ENCODE peak calls at places on chromosomes 4 and X, in six cellular contexts. One of them, this sample, is unnamed.

GRCh38 chr4:66331761-66332160 is 661.5 kb upstream of the EPHA5 start:
- DNase-seq in activated T-cell treated with anti-CD3 and anti-CD28 coated beads for 48 hours: no peak
- DNase-seq in NCI-H2081: no peak
- DNase-seq in H7: no peak
- DNase-seq in Kasumi-1: no peak
- DNase-seq in iris pigment epithelial cell: no peak
- DNase-seq in this sample: no peak

GRCh38 chrX:41382699-41383645 is 49.0 kb downstream of the DDX3X start:
- DNase-seq in activated T-cell treated with anti-CD3 and anti-CD28 coated beads for 48 hours: no peak
- DNase-seq in NCI-H2081: no peak
- DNase-seq in H7: no peak
- DNase-seq in Kasumi-1: no peak
- DNase-seq in iris pigment epithelial cell: peak
- DNase-seq in this sample: no peak

GRCh38 chr4:141131738-141132688 is 1.3 kb downstream of the RNF150 start:
- DNase-seq in activated T-cell treated with anti-CD3 and anti-CD28 coated beads for 48 hours: no peak
- DNase-seq in NCI-H2081: no peak
- DNase-seq in H7: peak
- DNase-seq in Kasumi-1: no peak
- DNase-seq in iris pigment epithelial cell: peak
- DNase-seq in this sample: no peak

GRCh38 chrX:323721-324628 is 5.4 kb upstream of the GTPBP6 start:
- DNase-seq in activated T-cell treated with anti-CD3 and anti-CD28 coated beads for 48 hours: no peak
- DNase-seq in NCI-H2081: no peak
- DNase-seq in H7: no peak
- DNase-seq in Kasumi-1: no peak
- DNase-seq in iris pigment epithelial cell: peak
- DNase-seq in this sample: peak

GRCh38 chr4:101856149-101856548 is 65.6 kb downstream of the BANK1 start:
- DNase-seq in activated T-cell treated with anti-CD3 and anti-CD28 coated beads for 48 hours: no peak
- DNase-seq in NCI-H2081: no peak
- DNase-seq in H7: no peak
- DNase-seq in Kasumi-1: no peak
- DNase-seq in iris pigment epithelial cell: no peak
- DNase-seq in this sample: no peak

GRCh38 chr4:10643600-10644425 is 40.8 kb downstream of the CLNK start:
- DNase-seq in activated T-cell treated with anti-CD3 and anti-CD28 coated beads for 48 hours: no peak
- DNase-seq in NCI-H2081: no peak
- DNase-seq in H7: no peak
- DNase-seq in Kasumi-1: no peak
- DNase-seq in iris pigment epithelial cell: no peak
- DNase-seq in this sample: no peak

GRCh38 chr4:93779228-93779627 is 49.3 kb upstream of the ATOH1 start:
- DNase-seq in activated T-cell treated with anti-CD3 and anti-CD28 coated beads for 48 hours: no peak
- DNase-seq in NCI-H2081: no peak
- DNase-seq in H7: no peak
- DNase-seq in Kasumi-1: no peak
- DNase-seq in iris pigment epithelial cell: no peak
- DNase-seq in this sample: no peak

GRCh38 chr4:90641856-90642599 is 514.8 kb downstream of the CCSER1 start:
- DNase-seq in activated T-cell treated with anti-CD3 and anti-CD28 coated beads for 48 hours: no peak
- DNase-seq in NCI-H2081: no peak
- DNase-seq in H7: no peak
- DNase-seq in Kasumi-1: no peak
- DNase-seq in iris pigment epithelial cell: no peak
- DNase-seq in this sample: no peak

GRCh38 chr4:153387981-153388380 is 43.5 kb downstream of the MND1 start:
- DNase-seq in activated T-cell treated with anti-CD3 and anti-CD28 coated beads for 48 hours: no peak
- DNase-seq in NCI-H2081: no peak
- DNase-seq in H7: no peak
- DNase-seq in Kasumi-1: no peak
- DNase-seq in iris pigment epithelial cell: no peak
- DNase-seq in this sample: no peak

GRCh38 chr4:64899563-64899962 is 490.3 kb upstream of the TECRL start:
- DNase-seq in activated T-cell treated with anti-CD3 and anti-CD28 coated beads for 48 hours: no peak
- DNase-seq in NCI-H2081: no peak
- DNase-seq in H7: no peak
- DNase-seq in Kasumi-1: no peak
- DNase-seq in iris pigment epithelial cell: peak
- DNase-seq in this sample: no peak

GRCh38 chrX:101208152-101208905 is 11.3 kb upstream of the DRP2 start:
- DNase-seq in activated T-cell treated with anti-CD3 and anti-CD28 coated beads for 48 hours: no peak
- DNase-seq in NCI-H2081: no peak
- DNase-seq in H7: no peak
- DNase-seq in Kasumi-1: no peak
- DNase-seq in iris pigment epithelial cell: peak
- DNase-seq in this sample: no peak

GRCh38 chrX:67692246-67692645 is 148.4 kb downstream of the AR start:
- DNase-seq in activated T-cell treated with anti-CD3 and anti-CD28 coated beads for 48 hours: no peak
- DNase-seq in NCI-H2081: no peak
- DNase-seq in H7: no peak
- DNase-seq in Kasumi-1: no peak
- DNase-seq in iris pigment epithelial cell: peak
- DNase-seq in this sample: no peak

GRCh38 chr4:20544645-20545044 is 155.6 kb upstream of the PACRGL start:
- DNase-seq in activated T-cell treated with anti-CD3 and anti-CD28 coated beads for 48 hours: no peak
- DNase-seq in NCI-H2081: peak
- DNase-seq in H7: peak
- DNase-seq in Kasumi-1: peak
- DNase-seq in iris pigment epithelial cell: peak
- DNase-seq in this sample: peak

GRCh38 chrX:41273638-41274037 is 60.3 kb upstream of the DDX3X start:
- DNase-seq in activated T-cell treated with anti-CD3 and anti-CD28 coated beads for 48 hours: no peak
- DNase-seq in NCI-H2081: no peak
- DNase-seq in H7: no peak
- DNase-seq in Kasumi-1: no peak
- DNase-seq in iris pigment epithelial cell: peak
- DNase-seq in this sample: no peak

This sample was measured in HuH-7.